ENCODE peak calls at places on chromosome 7, in ten cellular contexts. L is AG10803; M is NT2/D1; K is GM23248; F is A549; N is NCI-H1092 treated with DMSO at 0.1 percent for 48 hours; T is EL; G is T-helper 17 cell; W is astrocyte of the cerebellum; V is activated effector memory CD4-positive, alpha-beta T cell treated with anti-CD3 and anti-CD28 coated beads, Interleukin-2, amount 50 U/mL, for 16 hours. A is an unnamed sample.
A peak's percentile ranks its signal among the peaks of the same experiment; 100 is the strongest.

GRCh38 chr7:2275101-2275500 is 33.1 kb downstream of the NUDT1 start:
- DNase-seq in F (no peak), G (no peak), K (no peak), T (no peak), L (no peak), N (no peak), V (no peak), W (no peak), M (no peak), A (no peak)

GRCh38 chr7:151585744-151586424 is 66.2 kb upstream of the RHEB start:
- DNase-seq in M (no peak), G (no peak), V (no peak), K (no peak), L (no peak), T (no peak), F (no peak), N (no peak), W (no peak), A (no peak)

GRCh38 chr7:585229-585711 is 65.6 kb upstream of the PDGFA start:
- DNase-seq in K (peak; percentile 10), M (no peak), L (no peak), T (no peak), G (no peak), F (no peak), V (peak; percentile 86), W (no peak), N (no peak), A (no peak)

GRCh38 chr7:33757050-33757449 is 148.3 kb upstream of the BMPER start:
- DNase-seq in N (no peak), L (peak; percentile 94), T (peak; percentile 43), K (peak; percentile 91), F (no peak), W (no peak), V (no peak), M (no peak), G (no peak), A (no peak)

GRCh38 chr7:131372554-131372953 is 44.9 kb downstream of the MKLN1 start:
- DNase-seq in L (no peak), G (no peak), V (no peak), F (no peak), K (no peak), W (no peak), T (no peak), N (no peak), M (no peak), A (no peak)

GRCh38 chr7:142812437-142813215 is 41.9 kb downstream of the PRSS2 start:
- DNase-seq in L (no peak), M (no peak), V (no peak), W (no peak), G (no peak), K (peak; percentile 16), F (no peak), N (no peak), T (peak; percentile 34), A (no peak)

GRCh38 chr7:3092468-3092867 is 48.8 kb upstream of the CARD11 start:
- DNase-seq in N (no peak), G (peak; percentile 58), L (no peak), V (peak; percentile 86), T (no peak), M (no peak), W (no peak), F (no peak), K (no peak), A (peak; percentile 30)

GRCh38 chr7:81402227-81402626 is 367.6 kb downstream of the HGF start:
- DNase-seq in K (no peak), W (peak; percentile 32), M (no peak), F (no peak), L (no peak), V (no peak), G (no peak), N (no peak), T (no peak), A (no peak)

GRCh38 chr7:30974605-30975256 is 11.0 kb downstream of the GHRHR start:
- DNase-seq in G (peak; percentile 12), L (peak; percentile 38), W (no peak), F (peak; percentile 72), K (peak; percentile 56), V (no peak), N (peak; percentile 21), T (peak; percentile 49), M (peak; percentile 60), A (no peak)

GRCh38 chr7:8254667-8255066 is 7.3 kb downstream of the ICA1 start:
- DNase-seq in F (no peak), V (no peak), M (no peak), T (no peak), L (no peak), W (no peak), N (peak; percentile 14), G (no peak), K (no peak), A (no peak)

GRCh38 chr7:12322287-12322902 is 81.3 kb downstream of the VWDE start:
- DNase-seq in K (peak; percentile 36), W (peak; percentile 20), F (peak; percentile 36), L (peak; percentile 13), V (no peak), G (no peak), N (no peak), T (peak; percentile 6), M (no peak), A (peak; percentile 5)

GRCh38 chr7:82566752-82567151 is 123.2 kb upstream of the CACNA2D1 start:
- DNase-seq in G (no peak), N (peak; percentile 82), V (no peak), L (no peak), K (no peak), T (no peak), W (no peak), M (no peak), F (no peak), A (no peak)

GRCh38 chr7:105854516-105854915 is 21.9 kb downstream of the ATXN7L1 start:
- DNase-seq in G (no peak), N (no peak), F (no peak), L (peak; percentile 27), T (no peak), V (no peak), M (no peak), K (peak; percentile 32), W (no peak), A (no peak)

GRCh38 chr7:37289781-37290180 is 158.9 kb downstream of the ELMO1 start:
- DNase-seq in V (no peak), K (no peak), N (no peak), G (no peak), M (no peak), L (no peak), W (no peak), T (no peak), F (no peak), A (no peak)

GRCh38 chr7:65239707-65240352 is 133.8 kb upstream of the ZNF92 start:
- DNase-seq in F (peak; percentile 59), G (no peak), K (peak; percentile 23), L (no peak), N (peak; percentile 26), W (no peak), M (peak; percentile 50), V (no peak), T (peak; percentile 8), A (peak; percentile 47)

GRCh38 chr7:114554781-114555537 is 140.3 kb downstream of the FOXP2 start:
- DNase-seq in W (no peak), F (peak; percentile 33), K (peak; percentile 86), T (peak; percentile 2), N (no peak), G (no peak), M (no peak), V (no peak), L (peak; percentile 68), A (no peak)

GRCh38 chr7:65722361-65722792 is 150.5 kb upstream of the VKORC1L1 start:
- DNase-seq in T (peak; percentile 21), L (peak; percentile 12), M (peak; percentile 23), N (peak; percentile 64), V (peak; percentile 86), F (peak; percentile 39), K (peak; percentile 23), W (no peak), G (peak; percentile 71), A (no peak)

GRCh38 chr7:104857458-104858425 is 156.3 kb upstream of the KMT2E start:
- DNase-seq in W (no peak), N (no peak), G (no peak), F (no peak), K (no peak), T (no peak), V (no peak), L (no peak), M (no peak), A (no peak)

GRCh38 chr7:99839560-99840011 is 11.8 kb downstream of the CYP3A43 start:
- DNase-seq in V (no peak), N (peak; percentile 21), K (no peak), F (no peak), G (no peak), M (peak; percentile 11), T (no peak), W (no peak), L (no peak), A (no peak)

GRCh38 chr7:149715476-149715875 is 57.9 kb downstream of the ZNF467 start:
- DNase-seq in L (no peak), G (no peak), T (no peak), N (no peak), K (peak; percentile 10), W (no peak), F (no peak), V (no peak), M (no peak), A (no peak)

GRCh38 chr7:45140827-45141226 is 16.8 kb upstream of the RAMP3 start:
- DNase-seq in F (no peak), T (no peak), K (no peak), W (no peak), G (no peak), L (no peak), M (no peak), V (no peak), N (no peak), A (no peak)

GRCh38 chr7:42940985-42941847 is 9.0 kb downstream of the MRPL32 start:
- DNase-seq in W (peak; percentile 68), F (peak; percentile 70), N (peak; percentile 58), T (peak; percentile 66), K (peak; percentile 78), M (peak; percentile 81), L (peak; percentile 73), G (peak; percentile 64), V (peak; percentile 90), A (peak; percentile 56)

GRCh38 chr7:140059288-140060242 is 3.2 kb downstream of the PARP12 start:
- DNase-seq in K (peak; percentile 94), W (no peak), T (peak; percentile 93), N (peak; percentile 67), G (no peak), F (peak; percentile 81), M (no peak), L (peak; percentile 71), V (peak; percentile 82), A (no peak)

GRCh38 chr7:42666994-42667393 is 244.9 kb downstream of the C7orf25 start:
- DNase-seq in V (no peak), N (no peak), G (no peak), T (no peak), M (no peak), F (no peak), K (no peak), L (no peak), W (no peak), A (no peak)

GRCh38 chr7:155804897-155805825 is 7.1 kb downstream of the SHH start:
- DNase-seq in V (peak; percentile 79), W (peak; percentile 33), T (peak; percentile 60), F (peak; percentile 83), K (peak; percentile 84), N (peak; percentile 68), L (peak; percentile 57), M (peak; percentile 75), G (peak; percentile 29), A (peak; percentile 79)

GRCh38 chr7:72441791-72442190 is 29.7 kb upstream of the CALN1 start:
- DNase-seq in V (no peak), M (no peak), L (no peak), F (no peak), K (peak; percentile 38), G (no peak), W (no peak), T (no peak), N (no peak), A (peak; percentile 16)

GRCh38 chr7:93890041-93890463 is 501 bp downstream of the TFPI2 start:
- DNase-seq in T (peak; percentile 54), F (peak; percentile 79), W (no peak), L (peak; percentile 55), K (peak; percentile 85), M (peak; percentile 32), V (no peak), G (no peak), N (no peak), A (peak; percentile 7)

GRCh38 chr7:28224172-28224571 is 43.6 kb upstream of the JAZF1 start:
- DNase-seq in N (no peak), W (no peak), M (no peak), K (no peak), G (no peak), V (no peak), T (no peak), F (no peak), L (no peak), A (no peak)